ENCODE peak calls at places on chromosomes 11 and 22, in nine cellular contexts. V is mesothelial cell of epicardium; Q is fibroblast of mammary gland; N is WTC11; K is suprapubic skin; G is CD4-positive, alpha-beta T cell; R is AG09309; I is progenitor cell of endocrine pancreas; B is heart left ventricle. C is an unnamed sample.

GRCh38 chr11:469684-470667 is 19.9 kb downstream of the PTDSS2 start:
- DNase-seq in V (no peak), Q (peak), N (no peak), K (peak), G (no peak), R (no peak), I (no peak), B (peak), C (no peak)

GRCh38 chr11:123065634-123066033 is 3.7 kb upstream of the HSPA8 start:
- DNase-seq in V (no peak), Q (peak), N (no peak), K (no peak), G (no peak), R (peak), I (no peak), B (no peak), C (peak)

GRCh38 chr11:104668797-104669463 is 229.3 kb downstream of the CASP12 start:
- DNase-seq in V (no peak), Q (peak), N (no peak), K (no peak), G (no peak), R (peak), I (no peak), B (no peak), C (peak)

GRCh38 chr11:11981840-11982239 is 26.6 kb downstream of the DKK3 start:
- DNase-seq in V (no peak), Q (no peak), N (no peak), K (no peak), G (no peak), R (no peak), I (no peak), B (no peak), C (no peak)

GRCh38 chr11:108973402-108974119 is 308.7 kb downstream of the DDX10 start:
- DNase-seq in V (no peak), Q (peak), N (no peak), K (no peak), G (no peak), R (peak), I (no peak), B (no peak), C (peak)

GRCh38 chr22:35905894-35906293 is 122.7 kb downstream of the RBFOX2 start:
- DNase-seq in V (no peak), Q (no peak), N (no peak), K (no peak), G (no peak), R (no peak), I (no peak), B (no peak), C (no peak)

GRCh38 chr22:27720860-27721259 is 80.7 kb downstream of the MN1 start:
- DNase-seq in V (no peak), Q (no peak), N (no peak), K (no peak), G (no peak), R (no peak), I (no peak), B (no peak), C (peak)

GRCh38 chr22:41410311-41410751 is 28.6 kb downstream of the TEF start:
- DNase-seq in V (no peak), Q (no peak), N (no peak), K (no peak), G (no peak), R (no peak), I (no peak), B (peak), C (no peak)

GRCh38 chr11:60657880-60658279 is 41.5 kb upstream of the MS4A8 start:
- DNase-seq in V (no peak), Q (no peak), N (no peak), K (no peak), G (no peak), R (no peak), I (no peak), B (no peak), C (no peak)
- TF ChIP-seq CTCF in V (no peak), Q (no peak), N (no peak), K (no peak), G (no peak), R (no peak), I (no peak), B (no peak), C (no peak)

GRCh38 chr22:36946436-36947158 is 33.2 kb downstream of the CSF2RB start:
- DNase-seq in V (no peak), Q (no peak), N (no peak), K (no peak), G (no peak), R (no peak), I (no peak), B (no peak), C (no peak)
- TF ChIP-seq CTCF in V (no peak), Q (no peak), N (no peak), K (no peak), G (no peak), R (no peak), I (no peak), B (no peak), C (no peak)

GRCh38 chr11:76859708-76860233 is 947 bp upstream of the ACER3 start:
- DNase-seq in V (no peak), Q (no peak), N (no peak), K (no peak), G (no peak), R (no peak), I (no peak), B (peak), C (no peak)

GRCh38 chr11:76861490-76861953 is 804 bp downstream of the ACER3 start:
- DNase-seq in V (no peak), Q (no peak), N (no peak), K (no peak), G (no peak), R (no peak), I (no peak), B (no peak), C (no peak)

GRCh38 chr11:76857776-76858461 is 2.8 kb upstream of the ACER3 start:
- DNase-seq in V (no peak), Q (no peak), N (no peak), K (no peak), G (no peak), R (no peak), I (no peak), B (no peak), C (no peak)

GRCh38 chr11:76863196-76863777 is 2.6 kb downstream of the ACER3 start:
- DNase-seq in V (no peak), Q (no peak), N (no peak), K (no peak), G (no peak), R (no peak), I (no peak), B (no peak), C (no peak)

GRCh38 chr11:76860539-76861475 is at the start of gene ACER3:
- DNase-seq in V (peak), Q (peak), N (peak), K (peak), G (peak), R (peak), I (peak), B (peak), C (peak)
- TF ChIP-seq CTCF in V (no peak), Q (peak), N (no peak), K (peak), G (no peak), R (peak), I (peak), B (peak), C (peak)

GRCh38 chr11:1826552-1827094 is 8.2 kb upstream of the SYT8 start:
- DNase-seq in V (no peak), Q (peak), N (peak), K (peak), G (no peak), R (peak), I (no peak), B (peak), C (peak)
- TF ChIP-seq CTCF in V (no peak), Q (no peak), N (no peak), K (no peak), G (no peak), R (peak), I (no peak), B (no peak), C (peak)

C was measured in MCF 10A.